ENCODE peak calls at places on chromosomes 12 and 14, in eight cellular contexts. Z is mucosa of descending colon, D is heart right ventricle, X is HepG2, K is gastrocnemius medialis, F is body of pancreas, Q is lung, C is Panc1. R is an unnamed sample.

GRCh38 chr14:100017578-100017977 is 47.6 kb upstream of the EVL start:
- ATAC-seq in C (no peak), Z (no peak), K (no peak), Q (no peak), X (no peak), F (no peak), D (no peak), R (no peak)

GRCh38 chr14:91375748-91376452 is 41.7 kb downstream of the CCDC88C start:
- ATAC-seq in Z (no peak), X (no peak), D (no peak), F (no peak), K (no peak), C (no peak), Q (no peak), R (no peak)

GRCh38 chr14:75452900-75453816 is 25.3 kb downstream of the JDP2 start:
- ATAC-seq in F (peak; percentile 28), Q (peak; percentile 50), D (peak; percentile 60), K (no peak), X (peak; percentile 87), C (peak; percentile 64), Z (no peak), R (peak; percentile 83)

GRCh38 chr14:105817971-105818711 is 291.8 kb downstream of the TMEM121 start:
- ATAC-seq in X (no peak), F (no peak), Z (peak; percentile 82), Q (no peak), D (no peak), C (no peak), K (no peak), R (no peak)

GRCh38 chr14:68631691-68632590 is 160.9 kb downstream of the ZFP36L1 start:
- ATAC-seq in D (no peak), C (no peak), X (no peak), Q (no peak), F (no peak), K (peak; percentile 11), Z (no peak), R (no peak)

GRCh38 chr12:121465921-121466799 is 66.2 kb downstream of the RNF34 start:
- ATAC-seq in Q (no peak), X (no peak), F (peak; percentile 6), Z (peak; percentile 8), C (no peak), K (peak; percentile 0), D (no peak), R (no peak)

GRCh38 chr12:30696103-30696408 is 387 bp upstream of the IPO8 start:
- ATAC-seq in F (no peak), C (no peak), X (no peak), Q (no peak), Z (no peak), K (no peak), D (no peak), R (no peak)

GRCh38 chr14:91754185-91754584 is 22.3 kb upstream of the CATSPERB start:
- ATAC-seq in D (peak; percentile 43), C (no peak), Q (no peak), X (no peak), Z (no peak), K (peak; percentile 60), F (no peak), R (no peak)

GRCh38 chr12:46004715-46005114 is 14.3 kb upstream of the SCAF11 start:
- ATAC-seq in F (no peak), D (no peak), K (no peak), X (no peak), Z (no peak), C (no peak), Q (no peak), R (no peak)

GRCh38 chr14:57512221-57512620 is 18.6 kb upstream of the CCDC198 start:
- ATAC-seq in X (no peak), F (no peak), Z (no peak), D (no peak), K (peak; percentile 42), Q (no peak), C (no peak), R (no peak)

GRCh38 chr12:42370013-42370412 is 44.0 kb downstream of the PPHLN1 start:
- ATAC-seq in K (no peak), Q (no peak), Z (no peak), C (no peak), D (no peak), F (no peak), X (no peak), R (no peak)

GRCh38 chr14:93319494-93319893 is 13.3 kb downstream of the BTBD7 start:
- ATAC-seq in D (no peak), Z (no peak), F (no peak), C (no peak), Q (no peak), X (no peak), K (no peak), R (no peak)

GRCh38 chr12:112798019-112798760 is 6.6 kb downstream of the RPH3A start:
- ATAC-seq in Q (no peak), D (no peak), X (no peak), F (no peak), K (no peak), Z (no peak), C (no peak), R (no peak)

GRCh38 chr14:63435838-63436237 is 107.3 kb downstream of the PPP2R5E start:
- ATAC-seq in F (peak; percentile 73), Q (peak; percentile 81), Z (peak; percentile 61), K (peak; percentile 93), D (peak; percentile 78), X (peak; percentile 57), C (no peak), R (peak; percentile 93)

GRCh38 chr14:102652194-102652593 is 59.7 kb downstream of the RCOR1 start:
- ATAC-seq in Z (no peak), C (no peak), F (peak; percentile 55), Q (no peak), K (no peak), D (no peak), X (no peak), R (no peak)

GRCh38 chr14:63938198-63939005 is 85.6 kb downstream of the SYNE2 start:
- ATAC-seq in F (no peak), D (no peak), Q (no peak), C (no peak), Z (peak; percentile 49), K (no peak), X (no peak), R (no peak)

DNA sequence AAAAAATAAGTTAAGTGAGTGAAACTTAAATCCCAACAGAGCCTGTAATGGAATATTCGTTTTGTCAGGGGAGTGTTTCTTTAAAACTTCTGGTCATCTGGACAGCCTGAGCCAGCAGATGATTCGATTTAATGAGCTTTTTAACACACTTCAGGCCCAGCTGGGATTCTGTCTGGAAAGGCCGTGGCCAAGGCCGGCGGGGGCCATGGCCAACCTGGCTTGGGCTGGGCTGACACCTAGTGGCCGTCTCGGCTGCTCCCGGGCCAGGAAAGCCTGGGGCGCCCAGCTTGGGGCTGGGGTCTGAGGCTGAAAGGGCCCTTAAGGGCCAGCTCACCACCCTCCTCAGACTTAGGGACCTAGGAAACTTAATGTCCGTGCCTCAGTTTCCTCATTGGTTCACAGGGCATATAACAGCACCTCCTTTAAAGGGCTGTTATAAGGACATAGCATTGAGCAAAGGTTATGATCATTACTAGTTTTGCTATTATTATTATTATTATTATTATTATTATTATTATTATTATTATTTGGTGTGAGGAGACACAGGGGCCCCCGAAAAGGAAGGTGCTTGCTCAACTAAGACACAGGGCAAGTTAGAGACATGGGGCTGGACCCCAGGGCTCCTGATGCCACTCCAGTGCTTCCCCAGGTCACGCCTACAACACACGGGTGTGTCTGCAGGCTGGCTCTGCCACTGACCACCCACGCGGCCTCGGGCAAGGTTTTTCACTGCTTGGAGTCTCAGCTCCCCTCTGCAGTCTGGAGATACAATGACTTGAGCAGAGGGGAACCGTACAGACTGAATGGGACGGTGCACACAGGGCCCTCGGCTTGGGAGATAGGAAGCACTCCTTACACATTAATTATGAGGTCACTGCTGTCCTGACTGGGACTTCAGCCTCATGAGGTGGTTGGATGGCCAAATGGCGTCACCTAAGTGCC is 84.0 kb downstream of the SYNE3 start:
- ATAC-seq in D (peak; percentile 85), K (peak; percentile 60), Z (peak; percentile 86), F (peak; percentile 88), X (peak; percentile 90), Q (no peak), C (peak; percentile 95), R (peak; percentile 78)
- TF ChIP-seq CTCF in D (peak; percentile 89), K (peak; percentile 79), Z (peak; percentile 38), F (peak; percentile 85), X (peak; percentile 82), Q (no peak), C (peak; percentile 87), R (peak; percentile 59)

GRCh38 chr14:24206260-24207103 is 986 bp downstream of the TSSK4 start:
- ATAC-seq in C (no peak), Z (no peak), K (no peak), Q (no peak), D (no peak), X (peak; percentile 12), F (no peak), R (no peak)
- H3K4me3 ChIP-seq in C (no peak overlapping the region), Z (no peak overlapping the region), K (no peak overlapping the region), Q (no peak overlapping the region), D (no peak overlapping the region), X (no peak overlapping the region), F (no peak overlapping the region), R (no peak overlapping the region)

GRCh38 chr14:40417777-40418401 is 985.7 kb upstream of the FBXO33 start:
- ATAC-seq in Q (no peak), Z (no peak), D (peak; percentile 28), F (no peak), X (peak; percentile 98), K (no peak), C (no peak), R (no peak)
- TF ChIP-seq CTCF in Q (peak; percentile 9), Z (no peak), D (peak; percentile 40), F (peak; percentile 44), X (peak; percentile 86), K (no peak), C (peak; percentile 69), R (no peak)

GRCh38 chr12:107776171-107776570 is 1.7 kb downstream of the ASCL4 start:
- ATAC-seq in K (no peak), Z (no peak), C (no peak), F (no peak), D (no peak), Q (no peak), X (no peak), R (no peak)

GRCh38 chr12:107774349-107775029 is at the start of gene ASCL4:
- ATAC-seq in F (no peak), K (no peak), X (no peak), D (no peak), C (no peak), Q (no peak), Z (no peak), R (no peak)

GRCh38 chr12:107779077-107779840 is 4.8 kb downstream of the ASCL4 start:
- ATAC-seq in F (no peak), C (no peak), K (no peak), Q (peak; percentile 56), X (no peak), D (no peak), Z (peak; percentile 26), R (no peak)

GRCh38 chr12:107778383-107779015 is 4.0 kb downstream of the ASCL4 start:
- ATAC-seq in K (no peak), D (no peak), C (no peak), X (peak; percentile 36), F (no peak), Z (peak; percentile 96), Q (no peak), R (no peak)

DNA sequence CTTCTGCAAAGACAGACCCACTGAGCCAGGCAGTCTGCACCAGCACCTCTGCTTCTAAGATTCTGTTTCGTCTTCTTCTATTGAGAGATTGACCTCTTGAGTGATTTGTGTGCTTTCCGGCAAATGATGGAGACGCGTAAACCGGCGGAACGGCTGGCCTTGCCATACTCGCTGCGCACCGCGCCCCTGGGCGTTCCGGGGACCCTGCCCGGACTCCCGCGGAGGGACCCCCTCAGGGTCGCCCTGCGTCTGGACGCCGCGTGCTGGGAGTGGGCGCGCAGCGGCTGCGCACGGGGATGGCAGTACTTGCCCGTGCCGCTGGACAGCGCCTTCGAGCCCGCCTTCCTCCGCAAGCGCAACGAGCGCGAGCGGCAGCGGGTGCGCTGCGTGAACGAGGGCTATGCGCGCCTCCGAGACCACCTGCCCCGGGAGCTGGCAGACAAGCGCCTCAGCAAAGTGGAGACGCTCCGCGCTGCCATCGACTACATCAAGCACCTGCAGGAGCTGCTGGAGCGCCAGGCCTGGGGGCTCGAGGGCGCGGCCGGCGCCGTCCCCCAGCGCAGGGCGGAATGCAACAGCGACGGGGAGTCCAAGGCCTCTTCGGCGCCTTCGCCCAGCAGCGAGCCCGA is 703 bp downstream of the ASCL4 start:
- ATAC-seq in X (no peak), Z (no peak), F (no peak), K (no peak), Q (no peak), D (no peak), C (no peak), R (no peak)
- H3K4me3 ChIP-seq in X (no peak overlapping the region), Z (no peak overlapping the region), F (no peak overlapping the region), K (peak overlapping the region; percentile 11), Q (no peak overlapping the region), D (no peak overlapping the region), C (no peak overlapping the region), R (peak overlapping the region; percentile 35)

R was measured in gastroesophageal sphincter.